ENCODE peak calls at places on chromosomes 16 and 17, in four cellular contexts. S is breast epithelium, Q is neural progenitor cell, B is cardiac muscle cell. Z is an unnamed sample. For H3K9me3, the result is how much of the 10 kb centered on the place peaks cover.

GRCh38 chr16:11034005-11034404 is 89.6 kb downstream of the CLEC16A start:
- DNase-seq in Q (no peak), B (no peak), S (no peak), Z (no peak)

GRCh38 chr17:43363181-43363925 is 35.4 kb upstream of the ARL4D start:
- DNase-seq in S (no peak), Q (no peak), B (no peak), Z (no peak)

GRCh38 chr17:81400154-81400938 is 5.1 kb downstream of the BAHCC1 start:
- DNase-seq in Q (peak), S (no peak), B (peak), Z (no peak)

GRCh38 chr17:17533901-17534441 is 37.8 kb upstream of the RASD1 start:
- DNase-seq in B (no peak), S (no peak), Q (no peak), Z (no peak)

GRCh38 chr17:35617505-35617904 is 30.4 kb downstream of the AP2B1 start:
- DNase-seq in Q (no peak), S (no peak), B (no peak), Z (no peak)

GRCh38 chr17:77107506-77108433 is 33.0 kb upstream of the SEC14L1 start:
- DNase-seq in Q (no peak), B (no peak), S (no peak), Z (peak)

GRCh38 chr17:28982191-28982793 is 23.5 kb downstream of the SEZ6 start:
- DNase-seq in Q (no peak), B (no peak), S (no peak), Z (peak)

GRCh38 chr16:8108991-8109509 is 481.3 kb downstream of the TMEM114 start:
- DNase-seq in Q (no peak), S (no peak), B (no peak), Z (no peak)

GRCh38 chr17:77394540-77395295 is 253.9 kb downstream of the SEC14L1 start:
- DNase-seq in S (peak), Q (peak), B (no peak), Z (no peak)

GRCh38 chr16:58556678-58557077 is 41.4 kb downstream of the SETD6 start:
- DNase-seq in S (no peak), Q (peak), B (no peak), Z (no peak)

GRCh38 chr16:29808219-29808900 is 2.0 kb downstream of the MAZ start:
- DNase-seq in B (no peak), Q (no peak), S (no peak), Z (no peak)

GRCh38 chr17:40827746-40828453 is 5.5 kb upstream of the KRT10 start:
- DNase-seq in Q (no peak), B (peak), S (no peak), Z (no peak)

GRCh38 chr17:74453665-74454196 is 12.7 kb upstream of the CD300A start:
- DNase-seq in B (peak), Q (peak), S (peak), Z (peak)

GRCh38 chr16:35431829-35432663 is 1972.6 kb downstream of the TP53TG3F start:
- DNase-seq in B (no peak), Q (no peak), S (no peak), Z (no peak)
- H3K9me3 ChIP-seq in B (under half), Q (under half), S (under half), Z (under half)

GRCh38 chr16:62625291-62625690 is 589.1 kb upstream of the CDH8 start:
- DNase-seq in B (no peak), Q (no peak), S (no peak), Z (no peak)
- H3K9me3 ChIP-seq in B (under half), Q (under half), S (under half), Z (under half)

DNA sequence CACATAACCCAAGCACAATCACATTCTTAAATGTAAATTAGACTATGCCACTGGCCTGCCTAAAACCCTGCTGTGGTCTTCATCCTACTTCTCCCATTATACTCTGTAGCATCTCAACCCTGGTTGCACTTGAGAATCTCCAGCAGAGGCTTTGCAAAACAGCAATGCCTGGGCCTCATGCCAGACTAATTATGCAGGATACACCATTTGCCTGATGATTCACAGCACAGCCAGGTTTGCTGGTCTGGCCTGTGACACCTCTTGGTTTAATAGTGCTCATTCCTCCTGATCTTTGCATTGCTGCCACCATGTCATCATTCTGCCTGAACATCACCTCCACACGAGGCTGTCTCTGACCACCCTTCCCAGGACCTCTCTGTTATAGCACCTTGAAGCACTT is 491.9 kb upstream of the TOM1L1 start:
- DNase-seq in S (no peak), Q (no peak), B (no peak), Z (no peak)
- H3K9me3 ChIP-seq in S (under half), Q (under half), B (under half), Z (under half)

GRCh38 chr17:19656336-19656735 is 7.8 kb downstream of the ALDH3A2 start:
- DNase-seq in S (no peak), Q (no peak), B (no peak), Z (no peak)

GRCh38 chr17:19652595-19652994 is 4.0 kb downstream of the ALDH3A2 start:
- DNase-seq in S (no peak), Q (no peak), B (no peak), Z (no peak)

GRCh38 chr17:19657182-19657581 is 8.6 kb downstream of the ALDH3A2 start:
- DNase-seq in B (no peak), S (no peak), Q (no peak), Z (no peak)

GRCh38 chr17:19654342-19654886 is 5.9 kb downstream of the ALDH3A2 start:
- DNase-seq in S (no peak), Q (no peak), B (no peak), Z (no peak)

GRCh38 chr17:19654901-19655300 is 6.3 kb downstream of the ALDH3A2 start:
- DNase-seq in S (no peak), B (no peak), Q (no peak), Z (no peak)
- H3K9me3 ChIP-seq in S (under half), B (under half), Q (under half), Z (under half)

DNA sequence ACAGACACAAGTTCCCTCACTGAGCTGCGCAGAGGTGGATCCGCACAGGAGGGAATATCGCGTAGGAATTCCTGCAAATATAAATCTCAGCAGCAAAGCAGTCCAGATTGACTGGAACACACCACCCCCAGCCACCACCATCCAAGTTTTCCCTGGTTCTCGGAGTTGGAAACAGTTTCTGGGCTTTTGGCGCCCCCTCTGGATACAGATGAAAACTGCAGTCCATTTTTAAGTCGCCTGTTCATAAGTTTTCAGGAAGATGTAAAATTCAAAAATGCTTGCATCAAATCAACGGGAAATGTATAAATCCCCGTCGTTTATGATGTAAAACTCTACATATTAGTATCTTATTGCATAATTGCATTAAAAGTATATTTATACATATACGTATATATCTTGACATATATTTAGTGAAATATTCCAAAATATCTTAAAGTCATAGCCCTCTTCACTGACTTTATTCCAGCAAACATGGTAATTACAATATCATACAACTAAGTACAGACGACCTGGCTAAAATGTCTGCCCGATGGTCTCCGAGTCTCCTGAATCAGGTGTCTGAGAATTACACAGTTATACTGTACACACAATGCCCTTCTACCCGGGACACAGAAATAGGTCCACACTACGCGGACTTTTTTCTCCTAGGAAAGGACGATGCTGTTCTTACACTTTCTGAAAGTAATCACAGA is 2.1 kb upstream of the SOX9 start:
- DNase-seq in Q (peak), B (peak), S (peak), Z (no peak)
- H3K9me3 ChIP-seq in Q (under half), B (under half), S (under half), Z (under half)

DNA sequence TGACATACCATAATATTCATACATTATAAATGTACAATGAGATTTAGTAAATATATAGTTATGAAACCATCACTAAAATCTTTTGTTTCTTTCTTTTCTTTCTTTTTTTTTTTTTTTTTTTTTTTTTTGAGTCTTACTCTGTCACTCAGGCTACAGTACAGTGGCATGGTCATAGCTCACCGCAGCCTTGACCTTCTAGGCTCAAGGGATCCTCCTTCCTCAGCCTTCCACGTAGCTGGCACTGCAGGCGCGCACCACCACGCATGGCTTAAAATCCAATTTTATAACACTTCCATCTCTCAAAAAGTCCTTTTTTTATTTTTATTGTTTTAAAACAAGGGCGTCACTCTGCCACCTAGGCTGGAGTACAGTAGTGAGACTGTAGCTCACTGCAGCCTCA is 41.1 kb downstream of the ZNRF1 start:
- DNase-seq in S (no peak), B (no peak), Q (no peak), Z (no peak)
- H3K9me3 ChIP-seq in S (under half), B (under half), Q (under half), Z (under half)

GRCh38 chr16:26252598-26252997 is 560.8 kb downstream of the HS3ST4 start:
- DNase-seq in Q (no peak), S (no peak), B (no peak), Z (no peak)

DNA sequence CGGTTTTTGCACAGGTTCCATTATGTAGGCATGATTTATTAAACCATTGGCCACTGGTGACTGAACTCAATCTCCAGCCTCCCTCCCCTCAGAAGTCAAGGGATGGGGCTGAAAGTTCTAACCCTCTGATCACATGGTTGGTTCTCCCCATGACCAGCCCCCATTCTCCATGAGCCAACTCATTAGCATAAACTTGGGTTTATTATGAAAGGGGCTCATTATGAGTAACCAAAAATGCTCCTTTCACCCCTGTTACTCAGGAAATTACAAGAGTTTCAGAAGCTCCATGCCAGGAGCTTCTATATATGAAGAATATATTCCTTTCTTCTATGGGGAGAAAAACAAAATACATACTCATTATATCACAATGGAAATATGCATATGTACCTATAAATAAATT is 555.3 kb downstream of the HS3ST4 start:
- DNase-seq in Q (no peak), B (no peak), S (no peak), Z (no peak)
- H3K9me3 ChIP-seq in Q (under half), B (under half), S (under half), Z (under half)

DNA sequence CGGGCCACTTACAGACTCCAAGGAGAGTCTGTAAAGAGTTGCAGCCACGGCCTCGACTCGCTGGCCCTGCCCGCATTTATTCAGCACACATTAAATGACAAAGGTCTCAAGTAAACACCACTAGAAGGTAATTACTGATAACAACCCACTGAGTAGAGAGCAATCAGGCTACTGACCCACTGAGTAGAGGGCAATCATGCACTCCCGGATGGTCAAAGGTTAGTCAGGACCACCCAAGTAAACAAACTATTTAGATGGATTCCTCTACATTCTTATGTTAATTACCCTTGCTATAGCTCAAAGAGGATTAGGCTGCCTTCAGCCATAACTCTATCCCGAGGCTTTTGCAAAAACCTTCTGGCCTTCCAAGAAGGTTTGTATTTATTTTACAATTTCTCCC is 30.7 kb upstream of the ZNF267 start:
- DNase-seq in S (no peak), Q (no peak), B (no peak), Z (no peak)
- H3K9me3 ChIP-seq in S (under half), Q (under half), B (under half), Z (under half)

Z was measured in T-helper 17 cell.